ENCODE peak calls at places on chromosome 1, in six cellular contexts. R is hepatocyte, U is MM.1S, W is progenitor cell of endocrine pancreas, H is tibial nerve, Q is PC-9. Z is an unnamed sample.

GRCh38 chr1:246597340-246597739 is 31.1 kb downstream of the CNST start:
- DNase-seq in W (no peak), U (no peak), Q (peak; percentile 36), R (peak; percentile 50), H (no peak), Z (no peak)

GRCh38 chr1:206710457-206710823 is 25.7 kb downstream of the MAPKAPK2 start:
- DNase-seq in R (no peak), U (no peak), H (no peak), Q (no peak), W (no peak), Z (no peak)

GRCh38 chr1:197269053-197269452 is 1.0 kb downstream of the CRB1 start:
- DNase-seq in U (no peak), H (no peak), W (no peak), Q (no peak), R (no peak), Z (no peak)

GRCh38 chr1:67958472-67958871 is 92.0 kb downstream of the DIRAS3 start:
- DNase-seq in Q (no peak), U (no peak), R (no peak), W (no peak), H (no peak), Z (no peak)

GRCh38 chr1:39508857-39509305 is 17.4 kb downstream of the BMP8A start:
- DNase-seq in Q (peak; percentile 14), R (no peak), U (peak; percentile 80), H (no peak), W (no peak), Z (no peak)

GRCh38 chr1:199688133-199688676 is 339.3 kb upstream of the NR5A2 start:
- DNase-seq in Q (peak; percentile 16), H (no peak), W (no peak), U (no peak), R (no peak), Z (no peak)

GRCh38 chr1:168085401-168085872 is 51.3 kb downstream of the GPR161 start:
- DNase-seq in R (no peak), U (no peak), Q (no peak), H (peak; percentile 42), W (no peak), Z (no peak)

GRCh38 chr1:234753979-234754378 is 144.0 kb upstream of the IRF2BP2 start:
- DNase-seq in H (no peak), W (no peak), Q (no peak), R (no peak), U (no peak), Z (no peak)

GRCh38 chr1:70485624-70486023 is 74.6 kb downstream of the CTH start:
- DNase-seq in R (no peak), W (no peak), H (no peak), Q (no peak), U (no peak), Z (no peak)

GRCh38 chr1:183029591-183030000 is 6.4 kb downstream of the LAMC1 start:
- DNase-seq in W (no peak), Q (no peak), H (no peak), R (peak; percentile 43), U (no peak), Z (no peak)

GRCh38 chr1:209774592-209774991 is 9.8 kb downstream of the C1orf74 start:
- DNase-seq in W (no peak), R (no peak), H (no peak), Q (no peak), U (no peak), Z (no peak)

GRCh38 chr1:78096976-78097375 is 51.2 kb downstream of the GIPC2 start:
- DNase-seq in Q (no peak), R (no peak), U (no peak), W (no peak), H (no peak), Z (no peak)

GRCh38 chr1:227586733-227587132 is 23.4 kb downstream of the ZNF678 start:
- DNase-seq in R (no peak), U (no peak), H (no peak), W (no peak), Q (no peak), Z (no peak)

GRCh38 chr1:114979278-114979891 is 50.2 kb upstream of the TSHB start:
- DNase-seq in U (peak; percentile 46), R (peak; percentile 75), Q (peak; percentile 57), W (peak; percentile 45), H (peak; percentile 47), Z (peak; percentile 67)

GRCh38 chr1:200075938-200076546 is 48.5 kb downstream of the NR5A2 start:
- DNase-seq in W (no peak), R (peak; percentile 39), Q (peak; percentile 57), H (no peak), U (no peak), Z (no peak)

GRCh38 chr1:167298328-167298727 is 77.6 kb downstream of the POU2F1 start:
- DNase-seq in W (no peak), H (no peak), R (no peak), Q (no peak), U (no peak), Z (no peak)

GRCh38 chr1:14168663-14169062 is 429.8 kb upstream of the KAZN start:
- DNase-seq in Q (no peak), W (no peak), U (no peak), R (no peak), H (no peak), Z (no peak)

GRCh38 chr1:97904528-97904927 is 16.3 kb downstream of the DPYD start:
- DNase-seq in H (no peak), U (no peak), W (no peak), Q (no peak), R (no peak), Z (no peak)

GRCh38 chr1:213987876-213988638 is at the start of gene PROX1:
- DNase-seq in Q (no peak), U (peak; percentile 91), R (peak; percentile 91), H (peak; percentile 36), W (peak; percentile 68), Z (peak; percentile 74)
- TF ChIP-seq CTCF in Q (no peak), U (peak; percentile 26), R (no peak), H (no peak), W (peak; percentile 14), Z (peak; percentile 10)

GRCh38 chr1:243712890-243713425 is 137.1 kb downstream of the AKT3 start:
- DNase-seq in Q (no peak), R (no peak), W (no peak), U (no peak), H (no peak), Z (no peak)
- TF ChIP-seq CTCF in Q (peak; percentile 29), R (peak; percentile 13), W (peak; percentile 45), U (no peak), H (no peak), Z (peak; percentile 56)

GRCh38 chr1:42660907-42661500 is 2.8 kb downstream of the PPIH start:
- DNase-seq in U (peak; percentile 77), R (no peak), W (no peak), H (no peak), Q (no peak), Z (no peak)

GRCh38 chr1:42658880-42659337 is 686 bp downstream of the PPIH start:
- DNase-seq in R (peak; percentile 22), H (no peak), U (no peak), Q (no peak), W (no peak), Z (peak; percentile 7)

GRCh38 chr1:42657981-42658879 is at the start of gene PPIH:
- DNase-seq in R (peak; percentile 97), W (peak; percentile 86), Q (peak; percentile 96), U (peak; percentile 96), H (peak; percentile 83), Z (peak; percentile 90)
- TF ChIP-seq CTCF in R (no peak), W (peak; percentile 30), Q (no peak), U (peak; percentile 5), H (peak; percentile 37), Z (peak; percentile 43)

GRCh38 chr1:22709227-22709626 is 1.4 kb upstream of the EPHB2 start:
- DNase-seq in W (no peak), H (no peak), R (no peak), Q (no peak), U (no peak), Z (no peak)
- TF ChIP-seq CTCF in W (peak; percentile 43), H (no peak), R (peak; percentile 12), Q (peak; percentile 35), U (peak; percentile 9), Z (peak; percentile 49)